ENCODE peak calls at places on chromosomes 3 and 15, in ten cellular contexts. L is uterus, U is AG04450, Z is Calu3, K is right atrium auricular region, B is B cell, X is ovary, S is fibroblast of pulmonary artery, G is GM10248, O is spleen. Q is an unnamed sample.

GRCh38 chr3:42505203-42505848 is 2.9 kb downstream of the VIPR1 start:
- DNase-seq in L (peak; percentile 5), U (no peak), Z (no peak), K (peak; percentile 50), B (no peak), X (peak; percentile 17), S (no peak), G (no peak), O (peak; percentile 73), Q (no peak)

GRCh38 chr15:84878504-84878903 is 6.0 kb upstream of the SLC28A1 start:
- DNase-seq in L (peak; percentile 63), U (peak; percentile 6), Z (peak; percentile 72), K (peak; percentile 72), B (peak; percentile 60), X (peak; percentile 82), S (peak; percentile 66), G (peak; percentile 75), O (no peak), Q (peak; percentile 59)

GRCh38 chr3:150105025-150105424 is 134.3 kb upstream of the PFN2 start:
- DNase-seq in L (no peak), U (no peak), Z (no peak), K (no peak), B (no peak), X (no peak), S (no peak), G (no peak), O (no peak), Q (no peak)

GRCh38 chr3:114093596-114093995 is 37.1 kb downstream of the QTRT2 start:
- DNase-seq in L (peak; percentile 34), U (peak; percentile 56), Z (peak; percentile 38), K (peak; percentile 70), B (no peak), X (no peak), S (peak; percentile 86), G (no peak), O (no peak), Q (no peak)

GRCh38 chr3:159941043-159941994 is 47.3 kb upstream of the IL12A start:
- DNase-seq in L (no peak), U (no peak), Z (no peak), K (no peak), B (no peak), X (no peak), S (no peak), G (no peak), O (no peak), Q (no peak)

GRCh38 chr3:82030932-82031331 is 269.5 kb upstream of the GBE1 start:
- DNase-seq in L (no peak), U (no peak), Z (no peak), K (no peak), B (no peak), X (peak; percentile 38), S (no peak), G (no peak), O (no peak), Q (no peak)

GRCh38 chr15:72285927-72286516 is 13.7 kb upstream of the PARP6 start:
- DNase-seq in L (no peak), U (no peak), Z (peak; percentile 75), K (no peak), B (peak; percentile 73), X (no peak), S (peak; percentile 54), G (no peak), O (no peak), Q (peak; percentile 61)

GRCh38 chr3:146517684-146518435 is 26.5 kb downstream of the PLSCR1 start:
- DNase-seq in L (no peak), U (no peak), Z (no peak), K (no peak), B (no peak), X (no peak), S (no peak), G (no peak), O (no peak), Q (no peak)

GRCh38 chr3:170862618-170863374 is 7.2 kb downstream of the RPL22L1 start:
- DNase-seq in L (no peak), U (no peak), Z (no peak), K (no peak), B (no peak), X (no peak), S (peak; percentile 55), G (no peak), O (no peak), Q (no peak)

GRCh38 chr3:132504375-132504921 is 87.1 kb downstream of the DNAJC13 start:
- DNase-seq in L (no peak), U (no peak), Z (no peak), K (no peak), B (no peak), X (no peak), S (no peak), G (no peak), O (no peak), Q (no peak)

GRCh38 chr3:69385723-69386483 is at the start of gene FRMD4B:
- DNase-seq in L (peak; percentile 35), U (no peak), Z (peak; percentile 81), K (peak; percentile 80), B (peak; percentile 23), X (peak; percentile 63), S (peak; percentile 19), G (peak; percentile 55), O (peak; percentile 92), Q (peak; percentile 71)

GRCh38 chr3:128851601-128852000 is 27.8 kb upstream of the ACAD9 start:
- DNase-seq in L (no peak), U (no peak), Z (no peak), K (no peak), B (no peak), X (no peak), S (no peak), G (peak; percentile 12), O (no peak), Q (no peak)

GRCh38 chr3:128850544-128850943 is 28.9 kb upstream of the ACAD9 start:
- DNase-seq in L (no peak), U (no peak), Z (no peak), K (no peak), B (no peak), X (no peak), S (no peak), G (no peak), O (no peak), Q (no peak)

GRCh38 chr3:128847631-128848370 is 31.6 kb upstream of the ACAD9 start:
- DNase-seq in L (no peak), U (no peak), Z (no peak), K (no peak), B (no peak), X (no peak), S (no peak), G (peak; percentile 6), O (no peak), Q (no peak)

GRCh38 chr3:128846501-128846900 is 32.9 kb upstream of the ACAD9 start:
- DNase-seq in L (no peak), U (no peak), Z (no peak), K (no peak), B (no peak), X (no peak), S (no peak), G (no peak), O (no peak), Q (no peak)

GRCh38 chr3:128849776-128850542 is 29.5 kb upstream of the ACAD9 start:
- DNase-seq in L (no peak), U (no peak), Z (no peak), K (no peak), B (no peak), X (no peak), S (peak; percentile 15), G (peak; percentile 9), O (no peak), Q (no peak)
- TF ChIP-seq CTCF in L (no peak), U (peak; percentile 27), Z (no peak), K (no peak), B (no peak), X (no peak), S (peak; percentile 8), G (no peak), O (no peak), Q (no peak)

GRCh38 chr15:99265541-99266070 is 14.3 kb downstream of the LRRC28 start:
- DNase-seq in L (no peak), U (no peak), Z (no peak), K (no peak), B (no peak), X (no peak), S (no peak), G (no peak), O (no peak), Q (no peak)
- TF ChIP-seq CTCF in L (no peak), U (no peak), Z (no peak), K (no peak), B (no peak), X (no peak), S (no peak), G (no peak), O (no peak), Q (no peak)

GRCh38 chr3:39744746-39745145 is 64.7 kb upstream of the MYRIP start:
- DNase-seq in L (no peak), U (no peak), Z (no peak), K (no peak), B (no peak), X (no peak), S (no peak), G (no peak), O (no peak), Q (no peak)

GRCh38 chr3:39750677-39751076 is 58.7 kb upstream of the MYRIP start:
- DNase-seq in L (no peak), U (no peak), Z (no peak), K (no peak), B (no peak), X (no peak), S (no peak), G (no peak), O (no peak), Q (no peak)

GRCh38 chr3:39752751-39753150 is 56.7 kb upstream of the MYRIP start:
- DNase-seq in L (no peak), U (no peak), Z (no peak), K (no peak), B (no peak), X (no peak), S (peak; percentile 14), G (no peak), O (no peak), Q (no peak)

GRCh38 chr3:39752019-39752637 is 57.3 kb upstream of the MYRIP start:
- DNase-seq in L (no peak), U (no peak), Z (no peak), K (no peak), B (no peak), X (no peak), S (no peak), G (no peak), O (no peak), Q (no peak)

DNA sequence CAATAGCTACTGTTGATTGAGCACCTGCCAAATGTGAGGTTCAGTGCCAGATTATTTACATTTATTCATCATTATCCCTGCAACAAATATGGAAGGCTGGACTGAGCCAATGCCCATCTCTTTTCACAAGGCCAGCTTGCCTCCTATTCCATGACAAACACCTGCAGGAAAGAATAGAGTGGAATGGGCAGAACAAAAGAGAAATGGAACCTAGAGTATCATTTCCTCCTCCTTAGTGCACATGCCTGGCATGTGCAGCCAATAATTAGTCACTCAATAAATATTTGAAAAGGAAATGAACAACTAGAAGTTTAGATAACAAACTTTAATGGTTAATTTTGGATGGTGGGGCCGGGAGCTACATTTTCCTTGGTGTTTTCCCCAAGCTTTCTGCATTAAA is 61.4 kb upstream of the MYRIP start:
- DNase-seq in L (no peak), U (no peak), Z (peak; percentile 14), K (no peak), B (no peak), X (no peak), S (no peak), G (no peak), O (no peak), Q (no peak)
- TF ChIP-seq CTCF in L (no peak), U (no peak), Z (no peak), K (no peak), B (no peak), X (no peak), S (no peak), G (no peak), O (no peak), Q (no peak)

GRCh38 chr15:57111002-57111401 is 192.6 kb downstream of the TCF12 start:
- DNase-seq in L (no peak), U (no peak), Z (no peak), K (no peak), B (no peak), X (no peak), S (no peak), G (no peak), O (no peak), Q (no peak)
- TF ChIP-seq CTCF in L (no peak), U (peak; percentile 36), Z (no peak), K (no peak), B (no peak), X (no peak), S (peak; percentile 25), G (no peak), O (no peak), Q (peak; percentile 41)

Q was measured in endothelial cell.